ENCODE peak calls at places on chromosomes 16 and 17, in seven cellular contexts. D is memory B cell, O is AG09309, S is NCI-H524, T is psoas muscle, L is adipocyte, B is SK-N-DZ. V is an unnamed sample.

GRCh38 chr16:89897204-89897603 is 21.5 kb upstream of the MC1R start:
- DNase-seq in S (no peak), L (no peak), B (no peak), O (no peak), D (no peak), T (peak), V (no peak)

GRCh38 chr16:28985611-28986041 is 774 bp downstream of the LAT start:
- DNase-seq in S (no peak), B (no peak), L (no peak), T (no peak), D (no peak), O (no peak), V (no peak)

GRCh38 chr17:46262271-46262670 is 32.7 kb upstream of the LRRC37A start:
- DNase-seq in T (no peak), B (no peak), O (no peak), S (no peak), D (no peak), L (no peak), V (no peak)

GRCh38 chr16:50040028-50040427 is 15.0 kb downstream of the CNEP1R1 start:
- DNase-seq in D (no peak), T (no peak), O (no peak), S (no peak), B (no peak), L (no peak), V (no peak)

GRCh38 chr16:83458612-83459011 is 349.2 kb upstream of the HSBP1 start:
- DNase-seq in T (no peak), D (no peak), S (no peak), O (peak), L (peak), B (no peak), V (peak)

GRCh38 chr16:25886598-25886997 is 194.8 kb downstream of the HS3ST4 start:
- DNase-seq in L (no peak), D (no peak), T (no peak), O (no peak), B (no peak), S (no peak), V (no peak)

GRCh38 chr16:24996301-24996700 is 18.9 kb downstream of the ARHGAP17 start:
- DNase-seq in T (no peak), L (no peak), S (no peak), B (no peak), D (peak), O (no peak), V (no peak)

GRCh38 chr17:41420134-41420533 is 4.3 kb downstream of the KRT37 start:
- DNase-seq in T (no peak), S (no peak), D (no peak), B (no peak), O (no peak), L (peak), V (no peak)

V was measured in GM19239.